ENCODE peak calls at places on chromosome 2, in ten cellular contexts. A is Caki2, U is B cell, S is AG20443, Q is lung, E is iris pigment epithelial cell, F is left lung, O is mesenteric fat pad, P is testis, D is osteoblast. H is an unnamed sample.

GRCh38 chr2:127074936-127075335 is 32.0 kb downstream of the BIN1 start:
- DNase-seq in O (no peak), A (no peak), Q (no peak), S (no peak), F (no peak), U (no peak), E (no peak), D (no peak), P (no peak), H (no peak)

GRCh38 chr2:215773728-215774127 is 239.6 kb downstream of the MREG start:
- DNase-seq in P (no peak), U (no peak), F (peak), A (peak), E (peak), O (no peak), S (peak), D (peak), Q (no peak), H (peak)

GRCh38 chr2:53438692-53439091 is 328.9 kb upstream of the CHAC2 start:
- DNase-seq in S (no peak), D (no peak), E (no peak), U (no peak), O (no peak), F (no peak), Q (no peak), P (no peak), A (no peak), H (no peak)

GRCh38 chr2:99840831-99841230 is 301.6 kb downstream of the AFF3 start:
- DNase-seq in U (no peak), D (no peak), F (no peak), E (no peak), S (no peak), P (no peak), Q (no peak), O (no peak), A (no peak), H (no peak)

GRCh38 chr2:27372937-27373336 is 2.5 kb downstream of the SNX17 start:
- DNase-seq in S (no peak), E (no peak), D (no peak), P (no peak), Q (no peak), F (no peak), U (no peak), A (no peak), O (no peak), H (no peak)

GRCh38 chr2:192357216-192357615 is 162.5 kb upstream of the TMEFF2 start:
- DNase-seq in E (no peak), D (no peak), P (no peak), U (no peak), Q (no peak), S (peak), A (no peak), F (no peak), O (no peak), H (no peak)

GRCh38 chr2:98236935-98237334 is 109.3 kb upstream of the CNGA3 start:
- DNase-seq in U (no peak), O (no peak), D (no peak), F (no peak), Q (no peak), E (no peak), P (no peak), A (no peak), S (no peak), H (no peak)

GRCh38 chr2:37322368-37322767 is 2.3 kb downstream of the PRKD3 start:
- DNase-seq in O (no peak), A (no peak), S (peak), Q (no peak), P (no peak), D (peak), U (no peak), F (no peak), E (peak), H (no peak)

GRCh38 chr2:110748489-110748867 is 16.1 kb downstream of the ACOXL start:
- DNase-seq in D (no peak), U (no peak), P (no peak), E (no peak), A (peak), O (no peak), S (no peak), Q (no peak), F (no peak), H (no peak)

GRCh38 chr2:237923507-237924163 is 43.2 kb upstream of the UBE2F start:
- DNase-seq in D (peak), P (peak), U (peak), S (peak), Q (peak), O (peak), A (peak), E (peak), F (peak), H (peak)

GRCh38 chr2:3603536-3604206 is 8.8 kb downstream of the COLEC11 start:
- DNase-seq in A (no peak), Q (no peak), F (peak), U (no peak), O (peak), P (peak), D (no peak), E (no peak), S (no peak), H (no peak)

GRCh38 chr2:234694244-234695013 is 197.5 kb upstream of the ARL4C start:
- DNase-seq in U (no peak), O (no peak), D (peak), P (no peak), F (no peak), S (peak), E (peak), A (peak), Q (no peak), H (no peak)

GRCh38 chr2:239377591-239377990 is 23.2 kb downstream of the HDAC4 start:
- DNase-seq in P (no peak), O (peak), F (no peak), A (no peak), S (no peak), Q (no peak), E (no peak), D (no peak), U (no peak), H (no peak)

GRCh38 chr2:36290306-36290705 is 65.3 kb upstream of the CRIM1 start:
- DNase-seq in P (no peak), E (no peak), A (no peak), U (no peak), Q (no peak), S (peak), F (no peak), O (no peak), D (peak), H (no peak)

H was measured in adrenal gland.